ENCODE peak calls at places on chromosome 14, in four cellular contexts. One of them, this sample, is unnamed.

GRCh38 chr14:22265319-22266140 is 323.5 kb downstream of the DAD1 start:
- DNase-seq in Caco-2: peak; percentile 39
- DNase-seq in anterior cingulate cortex: no peak
- DNase-seq in fibroblast of mammary gland: peak; percentile 6
- DNase-seq in this sample: no peak

GRCh38 chr14:99612737-99613330 is 8.8 kb upstream of the CCDC85C start:
- DNase-seq in Caco-2: no peak
- DNase-seq in anterior cingulate cortex: no peak
- DNase-seq in fibroblast of mammary gland: no peak
- DNase-seq in this sample: no peak

GRCh38 chr14:89681086-89682018 is 264.3 kb upstream of the FOXN3 start:
- DNase-seq in Caco-2: peak; percentile 32
- DNase-seq in anterior cingulate cortex: no peak
- DNase-seq in fibroblast of mammary gland: no peak
- DNase-seq in this sample: no peak

GRCh38 chr14:20489093-20489994 is 16.0 kb upstream of the RNASE10 start:
- DNase-seq in Caco-2: peak; percentile 2
- DNase-seq in anterior cingulate cortex: no peak
- DNase-seq in fibroblast of mammary gland: peak; percentile 57
- DNase-seq in this sample: no peak

GRCh38 chr14:60662987-60663386 is 13.7 kb upstream of the SIX1 start:
- DNase-seq in Caco-2: no peak
- DNase-seq in anterior cingulate cortex: no peak
- DNase-seq in fibroblast of mammary gland: no peak
- DNase-seq in this sample: no peak

GRCh38 chr14:57085801-57086200 is 182.9 kb downstream of the EXOC5 start:
- DNase-seq in Caco-2: no peak
- DNase-seq in anterior cingulate cortex: no peak
- DNase-seq in fibroblast of mammary gland: no peak
- DNase-seq in this sample: no peak

GRCh38 chr14:55249423-55249822 is 21.8 kb upstream of the FBXO34 start:
- DNase-seq in Caco-2: no peak
- DNase-seq in anterior cingulate cortex: no peak
- DNase-seq in fibroblast of mammary gland: peak; percentile 81
- DNase-seq in this sample: no peak

GRCh38 chr14:65301862-65302539 is 110.5 kb upstream of the FUT8 start:
- DNase-seq in Caco-2: peak; percentile 73
- DNase-seq in anterior cingulate cortex: no peak
- DNase-seq in fibroblast of mammary gland: no peak
- DNase-seq in this sample: no peak

GRCh38 chr14:73786632-73786941 is 65.0 kb upstream of the PTGR2 start:
- DNase-seq in Caco-2: peak; percentile 56
- DNase-seq in anterior cingulate cortex: no peak
- DNase-seq in fibroblast of mammary gland: no peak
- DNase-seq in this sample: no peak

GRCh38 chr14:53327716-53328115 is 174.6 kb upstream of the DDHD1 start:
- DNase-seq in Caco-2: no peak
- DNase-seq in anterior cingulate cortex: no peak
- DNase-seq in fibroblast of mammary gland: peak; percentile 89
- DNase-seq in this sample: no peak

GRCh38 chr14:55438066-55438683 is 2.2 kb downstream of the TBPL2 start:
- DNase-seq in Caco-2: peak; percentile 49
- DNase-seq in anterior cingulate cortex: no peak
- DNase-seq in fibroblast of mammary gland: peak; percentile 75
- DNase-seq in this sample: no peak

GRCh38 chr14:76950043-76951020 is 78.2 kb downstream of the IRF2BPL start:
- DNase-seq in Caco-2: no peak
- DNase-seq in anterior cingulate cortex: no peak
- DNase-seq in fibroblast of mammary gland: peak; percentile 51
- DNase-seq in this sample: no peak

GRCh38 chr14:78007160-78007559 is 163.0 kb upstream of the NRXN3 start:
- DNase-seq in Caco-2: no peak
- DNase-seq in anterior cingulate cortex: no peak
- DNase-seq in fibroblast of mammary gland: no peak
- DNase-seq in this sample: no peak

GRCh38 chr14:91401751-91402150 is 15.9 kb downstream of the CCDC88C start:
- DNase-seq in Caco-2: no peak
- DNase-seq in anterior cingulate cortex: no peak
- DNase-seq in fibroblast of mammary gland: no peak
- DNase-seq in this sample: no peak

GRCh38 chr14:97978336-97978735 is 1181.2 kb downstream of the VRK1 start:
- DNase-seq in Caco-2: peak; percentile 53
- DNase-seq in anterior cingulate cortex: peak; percentile 44
- DNase-seq in fibroblast of mammary gland: peak; percentile 34
- DNase-seq in this sample: peak; percentile 75

GRCh38 chr14:92584221-92584620 is 70.6 kb downstream of the RIN3 start:
- DNase-seq in Caco-2: no peak
- DNase-seq in anterior cingulate cortex: no peak
- DNase-seq in fibroblast of mammary gland: no peak
- DNase-seq in this sample: no peak

GRCh38 chr14:76924363-76925151 is 98.3 kb downstream of the LRRC74A start:
- DNase-seq in Caco-2: no peak
- DNase-seq in anterior cingulate cortex: no peak
- DNase-seq in fibroblast of mammary gland: no peak
- DNase-seq in this sample: no peak

GRCh38 chr14:70004791-70005190 is 125.6 kb downstream of the SMOC1 start:
- DNase-seq in Caco-2: no peak
- DNase-seq in anterior cingulate cortex: no peak
- DNase-seq in fibroblast of mammary gland: no peak
- DNase-seq in this sample: no peak